ENCODE peak calls at places on chromosomes 12 and 14, in nine cellular contexts. G is right lobe of liver; H is IMR-90; F is RWPE2; M is upper lobe of right lung; N is fibroblast of the aortic adventitia; P is CD8-positive, alpha-beta T cell; E is body of pancreas; U is psoas muscle. K is an unnamed sample.

GRCh38 chr12:69698769-69699540 is at the start of gene BEST3:
- DNase-seq in N (no peak), E (no peak), U (peak), F (no peak), H (no peak), G (no peak), M (no peak), P (no peak), K (no peak)

GRCh38 chr14:37992489-37992888 is 215.2 kb upstream of the SSTR1 start:
- DNase-seq in N (no peak), H (no peak), P (no peak), F (no peak), M (no peak), U (no peak), E (no peak), G (no peak), K (no peak)

GRCh38 chr14:48398675-48399282 is 723.4 kb upstream of the MDGA2 start:
- DNase-seq in P (no peak), M (no peak), N (peak), U (no peak), F (no peak), G (no peak), H (peak), E (no peak), K (peak)

GRCh38 chr14:59377991-59378720 is 87.0 kb downstream of the GPR135 start:
- DNase-seq in N (no peak), M (no peak), F (no peak), U (no peak), H (no peak), G (no peak), P (no peak), E (no peak), K (peak)

GRCh38 chr14:72810201-72810600 is 83.7 kb downstream of the DPF3 start:
- DNase-seq in U (no peak), H (no peak), G (no peak), E (no peak), N (no peak), F (no peak), M (no peak), P (peak), K (no peak)

GRCh38 chr14:90559811-90560492 is 163.1 kb downstream of the CALM1 start:
- DNase-seq in E (no peak), U (no peak), H (no peak), M (no peak), P (no peak), N (no peak), G (no peak), F (no peak), K (no peak)

GRCh38 chr12:65631621-65632111 is 192.6 kb upstream of the HMGA2 start:
- DNase-seq in H (peak), U (no peak), G (no peak), F (peak), N (peak), M (no peak), E (no peak), P (no peak), K (peak)

GRCh38 chr12:56086096-56086495 is 6.1 kb downstream of the ERBB3 start:
- DNase-seq in M (no peak), N (no peak), G (no peak), F (no peak), U (no peak), E (peak), H (no peak), P (no peak), K (no peak)

GRCh38 chr12:20525064-20525610 is 156.8 kb downstream of the PDE3A start:
- DNase-seq in P (no peak), G (no peak), U (no peak), M (no peak), N (no peak), F (no peak), H (peak), E (no peak), K (peak)

GRCh38 chr12:62642509-62642908 is 175.9 kb downstream of the MON2 start:
- DNase-seq in H (no peak), M (no peak), G (no peak), P (no peak), N (no peak), E (no peak), F (no peak), U (no peak), K (no peak)

GRCh38 chr12:57611810-57612710 is 825 bp downstream of the ARHGEF25 start:
- DNase-seq in E (no peak), M (no peak), N (no peak), G (no peak), P (no peak), H (no peak), U (no peak), F (no peak), K (no peak)

GRCh38 chr12:62006076-62006732 is 254.0 kb upstream of the USP15 start:
- DNase-seq in N (peak), P (no peak), M (no peak), E (peak), U (no peak), F (no peak), H (peak), G (peak), K (peak)

GRCh38 chr12:56159482-56160105 is 1.4 kb downstream of the MYL6 start:
- DNase-seq in F (no peak), E (no peak), G (no peak), P (no peak), H (no peak), M (no peak), N (no peak), U (no peak), K (no peak)

GRCh38 chr14:58749066-58749669 is 111.4 kb downstream of the DACT1 start:
- DNase-seq in N (peak), F (no peak), E (peak), G (no peak), M (no peak), P (no peak), H (peak), U (no peak), K (peak)

GRCh38 chr12:74365178-74365964 is 172.3 kb upstream of the ATXN7L3B start:
- DNase-seq in E (peak), H (peak), U (no peak), M (no peak), N (peak), F (no peak), G (no peak), P (no peak), K (peak)

GRCh38 chr12:92044435-92044834 is 101.2 kb downstream of the BTG1 start:
- DNase-seq in N (no peak), M (no peak), E (no peak), U (no peak), G (no peak), F (no peak), P (no peak), H (no peak), K (no peak)

GRCh38 chr12:31594681-31595080 is 3.7 kb upstream of the DENND5B start:
- DNase-seq in M (no peak), H (peak), F (no peak), N (no peak), U (no peak), P (no peak), G (no peak), E (no peak), K (no peak)

GRCh38 chr12:52022841-52023181 is 16.1 kb downstream of the TAMALIN start:
- DNase-seq in H (no peak), P (no peak), N (no peak), U (no peak), G (no peak), F (no peak), M (no peak), E (no peak), K (no peak)

GRCh38 chr12:109982211-109982610 is 14.0 kb downstream of the GIT2 start:
- DNase-seq in H (peak), N (peak), U (no peak), E (no peak), P (no peak), F (no peak), G (no peak), M (no peak), K (peak)

GRCh38 chr12:50689437-50689836 is 74.5 kb upstream of the ATF1 start:
- DNase-seq in H (no peak), M (no peak), G (no peak), E (no peak), F (no peak), N (no peak), P (no peak), U (no peak), K (no peak)

GRCh38 chr12:68784015-68784414 is 24.0 kb upstream of the MDM2 start:
- DNase-seq in G (no peak), N (no peak), F (no peak), E (no peak), P (no peak), H (no peak), U (no peak), M (no peak), K (peak)

GRCh38 chr14:81132492-81132891 is 88.3 kb downstream of the GTF2A1 start:
- DNase-seq in P (no peak), G (no peak), U (no peak), F (no peak), H (no peak), M (no peak), E (no peak), N (no peak), K (no peak)

GRCh38 chr12:54879132-54879531 is 24.8 kb downstream of the MUCL1 start:
- DNase-seq in N (peak), U (no peak), M (no peak), G (no peak), E (no peak), F (no peak), P (no peak), H (peak), K (peak)

GRCh38 chr14:90717916-90718315 is 98.3 kb downstream of the TTC7B start:
- DNase-seq in G (no peak), E (no peak), H (peak), N (peak), U (no peak), F (no peak), M (no peak), P (no peak), K (peak)

GRCh38 chr14:92645841-92646478 is 102.5 kb downstream of the LGMN start:
- DNase-seq in U (no peak), H (peak), F (no peak), G (no peak), N (peak), E (no peak), M (no peak), P (no peak), K (peak)

GRCh38 chr12:48183091-48183875 is at the start of gene CCDC184:
- DNase-seq in H (peak), N (peak), F (no peak), M (peak), E (peak), G (peak), U (peak), P (peak), K (peak)

GRCh38 chr12:57755454-57756372 is 810 bp downstream of the MARCHF9 start:
- DNase-seq in N (no peak), G (peak), F (no peak), M (peak), U (no peak), P (peak), H (no peak), E (peak), K (no peak)

GRCh38 chr12:105053116-105053572 is 31.1 kb downstream of the ALDH1L2 start:
- DNase-seq in H (peak), U (peak), F (no peak), G (peak), P (peak), N (peak), M (peak), E (peak), K (peak)

GRCh38 chr12:30582943-30583342 is 112.7 kb downstream of the IPO8 start:
- DNase-seq in E (no peak), H (peak), F (no peak), M (no peak), U (no peak), P (no peak), N (peak), G (no peak), K (peak)

GRCh38 chr12:13223176-13223806 is 26.8 kb downstream of the EMP1 start:
- DNase-seq in E (no peak), P (no peak), U (no peak), N (peak), H (peak), G (no peak), M (no peak), F (peak), K (peak)

GRCh38 chr12:43795716-43796282 is 10.3 kb downstream of the TWF1 start:
- DNase-seq in U (no peak), E (no peak), N (no peak), M (no peak), H (peak), G (no peak), P (no peak), F (no peak), K (peak)

GRCh38 chr14:103707329-103708263 is 7.7 kb downstream of the XRCC3 start:
- DNase-seq in N (no peak), G (no peak), P (no peak), U (no peak), E (no peak), F (no peak), H (no peak), M (no peak), K (no peak)

GRCh38 chr12:65948320-65949008 is 124.2 kb downstream of the HMGA2 start:
- DNase-seq in H (peak), U (peak), M (peak), F (peak), P (no peak), G (peak), N (peak), E (peak), K (peak)

GRCh38 chr12:21894792-21895392 is 46.3 kb downstream of the ABCC9 start:
- DNase-seq in M (no peak), N (peak), P (no peak), F (no peak), U (peak), E (no peak), H (peak), G (peak), K (no peak)

DNA sequence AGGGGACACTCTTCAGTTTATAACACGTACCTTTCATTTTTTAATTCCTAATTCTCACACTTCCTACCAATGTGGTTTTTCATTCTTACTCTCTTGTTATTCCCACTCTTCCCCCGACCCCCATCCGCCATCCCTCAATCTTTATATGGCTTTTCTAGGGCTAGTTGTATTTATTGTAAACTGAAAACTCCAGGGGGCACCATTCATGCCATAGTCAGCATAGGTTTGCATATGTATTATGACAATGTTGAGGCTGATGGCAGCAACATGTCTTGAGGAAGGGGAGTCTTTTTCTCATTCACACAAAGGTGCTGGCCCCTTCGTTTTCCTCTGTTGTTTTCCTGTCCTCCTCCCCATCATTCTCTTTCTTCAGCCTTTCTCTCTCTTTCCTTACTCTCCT is 27.7 kb upstream of the LTA4H start:
- DNase-seq in G (no peak), E (no peak), M (no peak), F (no peak), H (peak), P (no peak), N (peak), U (no peak), K (peak)
- TF ChIP-seq CTCF in G (no peak), E (no peak), M (no peak), F (no peak), H (no peak), P (no peak), N (peak), U (no peak), K (peak)

DNA sequence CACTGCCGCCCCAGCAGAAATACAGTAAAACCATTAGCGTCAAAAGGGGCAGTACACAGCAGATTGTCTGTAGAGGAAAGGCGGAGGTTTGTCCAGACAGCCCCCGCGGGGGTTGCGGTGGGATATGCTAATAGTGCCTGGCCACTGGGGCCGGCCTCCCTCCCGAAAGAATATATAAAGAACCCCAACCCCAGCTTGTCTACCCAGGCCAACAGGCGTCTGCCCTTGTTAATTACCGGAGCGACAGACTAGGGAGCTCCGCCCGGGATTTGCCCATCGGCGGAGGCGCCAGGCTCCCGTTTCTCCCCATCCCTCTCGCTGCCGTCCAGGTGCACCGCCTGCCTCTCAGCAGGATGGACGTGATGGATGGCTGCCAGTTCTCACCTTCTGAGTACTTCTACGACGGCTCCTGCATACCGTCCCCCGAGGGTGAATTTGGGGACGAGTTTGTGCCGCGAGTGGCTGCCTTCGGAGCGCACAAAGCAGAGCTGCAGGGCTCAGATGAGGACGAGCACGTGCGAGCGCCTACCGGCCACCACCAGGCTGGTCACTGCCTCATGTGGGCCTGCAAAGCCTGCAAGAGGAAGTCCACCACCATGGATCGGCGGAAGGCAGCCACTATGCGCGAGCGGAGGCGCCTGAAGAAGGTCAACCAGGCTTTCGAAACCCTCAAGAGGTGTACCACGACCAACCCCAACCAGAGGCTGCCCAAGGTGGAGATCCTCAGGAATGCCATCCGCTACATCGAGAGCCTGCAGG is at the start of gene MYF5:
- DNase-seq in U (no peak), H (no peak), F (peak), P (no peak), M (no peak), E (no peak), G (no peak), N (no peak), K (no peak)
- H3K4me3 ChIP-seq in U (peak), H (no peak), F (no peak), P (no peak), M (no peak), E (no peak), G (no peak), N (no peak), K (no peak)

GRCh38 chr12:82619644-82620043 is 67.1 kb upstream of the TMTC2 start:
- DNase-seq in F (no peak), H (no peak), U (no peak), P (no peak), N (no peak), M (no peak), G (no peak), E (no peak), K (no peak)
- TF ChIP-seq CTCF in F (no peak), H (no peak), U (no peak), P (no peak), N (no peak), M (no peak), G (no peak), E (no peak), K (no peak)

DNA sequence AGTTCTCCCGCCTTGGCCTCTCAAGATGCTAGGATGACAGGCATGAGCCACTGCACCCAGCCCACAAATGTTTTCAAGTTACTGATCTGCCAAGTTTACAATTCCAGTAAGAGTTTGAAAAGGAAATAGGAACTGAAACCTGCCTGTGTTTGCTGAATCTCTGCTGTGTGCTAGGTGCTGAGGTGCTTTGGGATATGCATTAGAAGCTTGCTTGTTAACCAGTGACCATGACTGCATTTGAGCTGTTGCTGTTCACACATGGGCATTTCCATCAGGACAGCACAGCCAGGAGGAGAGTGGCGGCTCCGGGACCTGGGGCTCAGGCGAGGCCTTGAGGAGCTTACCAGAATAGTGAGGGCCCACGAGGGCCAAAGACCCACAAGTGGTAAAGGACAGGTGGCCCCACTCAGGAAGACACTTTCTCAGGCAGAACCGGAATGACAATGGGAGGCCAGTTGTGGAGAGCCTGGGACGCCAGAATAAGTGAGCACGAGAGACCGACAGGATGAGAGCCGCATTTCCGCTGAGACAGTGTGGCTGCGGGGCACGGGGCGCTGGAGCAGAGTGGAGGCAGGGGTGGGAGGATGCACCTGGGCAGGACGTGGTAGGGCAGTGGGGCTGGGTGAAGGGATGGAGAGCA is 54.5 kb upstream of the MMP17 start:
- DNase-seq in M (no peak), U (no peak), N (no peak), P (peak), G (no peak), H (no peak), F (no peak), E (no peak), K (no peak)
- H3K4me3 ChIP-seq in M (no peak), U (no peak), N (no peak), P (no peak), G (no peak), H (no peak), F (no peak), E (no peak), K (no peak)

GRCh38 chr12:41681898-41682297 is 462.8 kb downstream of the GXYLT1 start:
- DNase-seq in P (no peak), F (no peak), U (no peak), H (no peak), N (no peak), M (no peak), G (no peak), E (no peak), K (no peak)

GRCh38 chr12:41683023-41683422 is 461.7 kb downstream of the GXYLT1 start:
- DNase-seq in N (no peak), G (no peak), M (no peak), F (no peak), E (no peak), H (no peak), U (no peak), P (no peak), K (no peak)

GRCh38 chr12:41683513-41683912 is 461.2 kb downstream of the GXYLT1 start:
- DNase-seq in N (no peak), M (no peak), H (no peak), P (no peak), G (no peak), E (no peak), U (no peak), F (no peak), K (no peak)

GRCh38 chr12:41680155-41680554 is 464.5 kb downstream of the GXYLT1 start:
- DNase-seq in N (no peak), P (no peak), M (no peak), E (no peak), H (no peak), G (no peak), U (no peak), F (no peak), K (no peak)

DNA sequence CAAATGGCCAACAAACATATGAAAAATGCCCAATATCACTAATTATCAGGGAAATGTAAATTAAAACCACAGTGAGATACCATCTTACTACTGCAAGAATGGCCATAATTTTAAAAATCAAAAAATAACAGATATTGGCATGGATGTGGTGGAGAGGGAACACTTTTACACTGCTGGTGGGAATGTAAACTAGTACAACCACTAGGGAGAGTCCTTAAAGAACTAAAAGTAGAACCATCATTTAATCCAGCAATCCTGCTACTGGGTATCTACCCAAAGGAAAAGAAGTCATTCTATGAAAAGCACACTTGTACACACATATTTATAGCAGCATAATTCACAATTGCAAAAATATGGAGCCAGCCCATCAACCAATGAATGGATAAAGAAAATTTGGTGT is 459.7 kb downstream of the GXYLT1 start:
- DNase-seq in G (no peak), F (no peak), H (no peak), P (no peak), U (no peak), M (no peak), E (no peak), N (no peak), K (no peak)
- TF ChIP-seq CTCF in G (peak), F (peak), H (no peak), P (no peak), U (no peak), M (no peak), E (no peak), N (no peak), K (no peak)

K was measured in choroid plexus epithelial cell.